ENCODE peak calls at places on chromosomes 11 and 22, in six cellular contexts. H is islet precursor cell; U is iPS DF 6.9; C is AG08395; N is effector memory CD8-positive, alpha-beta T cell; X is HL-60. G is an unnamed sample.

GRCh38 chr11:113148652-113149051 is 165.7 kb upstream of the TTC12 start:
- DNase-seq in H (no peak), U (no peak), C (no peak), N (no peak), X (no peak), G (no peak)

GRCh38 chr11:12761029-12761428 is 86.8 kb downstream of the TEAD1 start:
- DNase-seq in H (no peak), U (no peak), C (no peak), N (no peak), X (no peak), G (no peak)

GRCh38 chr22:36756031-36756430 is 19.9 kb downstream of the IFT27 start:
- DNase-seq in H (peak), U (no peak), C (no peak), N (no peak), X (no peak), G (no peak)

GRCh38 chr11:3087821-3088800 is 30.9 kb upstream of the CARS1 start:
- DNase-seq in H (no peak), U (no peak), C (peak), N (no peak), X (no peak), G (no peak)

GRCh38 chr11:57476883-57477506 is 16.7 kb downstream of the RTN4RL2 start:
- DNase-seq in H (peak), U (no peak), C (peak), N (no peak), X (no peak), G (peak)

GRCh38 chr11:124108158-124108557 is 7.1 kb upstream of the VWA5A start:
- DNase-seq in H (no peak), U (no peak), C (no peak), N (no peak), X (peak), G (no peak)

GRCh38 chr22:37880668-37881440 is 25.2 kb upstream of the MICALL1 start:
- DNase-seq in H (no peak), U (no peak), C (peak), N (no peak), X (no peak), G (no peak)

GRCh38 chr11:92297551-92298237 is 73.1 kb downstream of the FAT3 start:
- DNase-seq in H (no peak), U (no peak), C (no peak), N (no peak), X (no peak), G (no peak)

GRCh38 chr11:128926000-128926399 is 16.7 kb downstream of the TP53AIP1 start:
- DNase-seq in H (no peak), U (no peak), C (no peak), N (no peak), X (no peak), G (no peak)

GRCh38 chr22:36143066-36143815 is 17.3 kb downstream of the APOL3 start:
- DNase-seq in H (no peak), U (no peak), C (no peak), N (no peak), X (no peak), G (no peak)

GRCh38 chr11:32426819-32427615 is 8.3 kb downstream of the WT1 start:
- DNase-seq in H (no peak), U (no peak), C (no peak), N (no peak), X (no peak), G (no peak)

GRCh38 chr11:65885231-65885630 is 3.0 kb downstream of the FIBP start:
- DNase-seq in H (no peak), U (no peak), C (no peak), N (no peak), X (no peak), G (no peak)

GRCh38 chr11:2912498-2912897 is 16.7 kb downstream of the PHLDA2 start:
- DNase-seq in H (peak), U (no peak), C (peak), N (no peak), X (no peak), G (no peak)

GRCh38 chr11:64882243-64882642 is 3.8 kb upstream of the EHD1 start:
- DNase-seq in H (no peak), U (no peak), C (no peak), N (no peak), X (no peak), G (no peak)

GRCh38 chr22:27238935-27239510 is 562.5 kb downstream of the MN1 start:
- DNase-seq in H (peak), U (no peak), C (peak), N (no peak), X (no peak), G (no peak)

GRCh38 chr11:65104628-65105027 is 7.0 kb upstream of the TM7SF2 start:
- DNase-seq in H (no peak), U (no peak), C (no peak), N (no peak), X (no peak), G (no peak)

GRCh38 chr22:41574847-41575381 is 14.1 kb downstream of the CSDC2 start:
- DNase-seq in H (no peak), U (no peak), C (no peak), N (no peak), X (no peak), G (no peak)

GRCh38 chr11:62153087-62153395 is 29.2 kb downstream of the INCENP start:
- DNase-seq in H (no peak), U (no peak), C (no peak), N (no peak), X (no peak), G (no peak)

G was measured in natural killer cell.